ENCODE peak calls at places on chromosomes 13 and 19, in nine cellular contexts. W is CD4-positive, CD25-positive, alpha-beta regulatory T cell; E is hepatocyte; G is activated naive CD4-positive, alpha-beta T cell; J is AG04450; M is activated CD4-positive, alpha-beta T cell treated with anti-CD3 and anti-CD28 coated beads for 48 hours; D is heart right ventricle; Y is CD4-positive, alpha-beta T cell; S is activated T-cell treated with anti-CD3 and anti-CD28 coated beads, Interleukin-2, amount 50 U/mL, for 48 hours. U is an unnamed sample.

GRCh38 chr13:99257291-99257690 is 888 bp downstream of the GPR18 start:
- DNase-seq in M (no peak), E (no peak), S (no peak), D (no peak), G (no peak), W (no peak), Y (no peak), J (no peak), U (no peak)

GRCh38 chr19:580274-580835 is 8.0 kb downstream of the BSG start:
- DNase-seq in E (no peak), G (no peak), D (no peak), W (no peak), S (no peak), M (no peak), Y (no peak), J (no peak), U (no peak)

GRCh38 chr19:35702223-35703012 is 1.9 kb upstream of the ZBTB32 start:
- DNase-seq in D (peak; percentile 93), J (peak; percentile 94), Y (peak; percentile 90), E (peak; percentile 96), G (peak; percentile 81), W (peak; percentile 93), M (peak; percentile 96), S (peak; percentile 93), U (peak; percentile 99)

GRCh38 chr13:97015661-97016350 is 21.5 kb upstream of the OXGR1 start:
- DNase-seq in Y (no peak), D (no peak), M (no peak), S (no peak), E (no peak), G (no peak), J (no peak), W (peak; percentile 24), U (no peak)

GRCh38 chr19:10701955-10702307 is 692 bp downstream of the QTRT1 start:
- DNase-seq in E (peak; percentile 46), Y (no peak), G (no peak), J (no peak), D (no peak), M (no peak), S (no peak), W (no peak), U (no peak)

GRCh38 chr13:98746968-98747367 is 5.5 kb downstream of the SLC15A1 start:
- DNase-seq in J (no peak), Y (no peak), W (no peak), D (no peak), E (peak; percentile 70), G (no peak), S (no peak), M (no peak), U (no peak)

GRCh38 chr19:40139533-40140287 is 49.0 kb upstream of the ZNF780A start:
- DNase-seq in E (peak; percentile 67), D (no peak), Y (no peak), W (peak; percentile 55), S (no peak), G (no peak), J (peak; percentile 15), M (no peak), U (no peak)

GRCh38 chr13:105814219-105814901 is 721.1 kb downstream of the EFNB2 start:
- DNase-seq in W (no peak), M (no peak), E (no peak), J (no peak), S (no peak), Y (no peak), D (no peak), G (no peak), U (no peak)

GRCh38 chr13:32228330-32229041 is 86.7 kb downstream of the ZAR1L start:
- DNase-seq in S (no peak), E (no peak), G (no peak), D (no peak), J (peak; percentile 46), M (peak; percentile 16), Y (no peak), W (no peak), U (no peak)

GRCh38 chr13:31485651-31486051 is 253.7 kb upstream of the RXFP2 start:
- DNase-seq in E (peak; percentile 43), G (no peak), W (no peak), J (no peak), S (no peak), D (no peak), M (no peak), Y (no peak), U (no peak)

GRCh38 chr13:48862572-48862971 is 113.1 kb upstream of the FNDC3A start:
- DNase-seq in G (no peak), W (no peak), Y (no peak), E (no peak), M (no peak), S (no peak), D (no peak), J (no peak), U (no peak)

GRCh38 chr19:43707158-43707712 is 8.6 kb upstream of the IRGC start:
- DNase-seq in J (no peak), G (no peak), E (no peak), D (no peak), M (no peak), Y (no peak), S (no peak), W (no peak), U (no peak)

GRCh38 chr13:25958983-25959382 is 92.8 kb downstream of the SHISA2 start:
- DNase-seq in S (no peak), G (no peak), M (no peak), Y (no peak), W (no peak), D (no peak), J (no peak), E (no peak), U (no peak)

GRCh38 chr19:1227313-1227626 is 10.5 kb downstream of the CBARP start:
- DNase-seq in D (no peak), E (no peak), S (no peak), W (no peak), J (no peak), M (no peak), G (no peak), Y (no peak), U (no peak)